ENCODE peak calls at places on chromosomes 4 and X, in ten cellular contexts. J is uterus, I is astrocyte of the spinal cord, G is HFF-Myc, M is esophagus squamous epithelium, O is suprapubic skin, B is IMR-90, D is lower lobe of right lung, F is omental fat pad, E is chondrocyte. Q is an unnamed sample.

GRCh38 chr4:80268936-80269335 is 2.5 kb downstream of the FGF5 start:
- DNase-seq in J (no peak), I (peak), G (no peak), M (no peak), O (no peak), B (no peak), D (no peak), F (no peak), E (peak), Q (no peak)

GRCh38 chr4:41418444-41418843 is 119.5 kb upstream of the LIMCH1 start:
- DNase-seq in J (no peak), I (peak), G (no peak), M (no peak), O (no peak), B (peak), D (no peak), F (no peak), E (no peak), Q (no peak)

GRCh38 chr4:19913670-19914069 is 338.0 kb upstream of the SLIT2 start:
- DNase-seq in J (no peak), I (no peak), G (no peak), M (no peak), O (no peak), B (peak), D (no peak), F (no peak), E (no peak), Q (no peak)

GRCh38 chr4:45284400-45285085 is 558.2 kb upstream of the GNPDA2 start:
- DNase-seq in J (no peak), I (no peak), G (no peak), M (no peak), O (no peak), B (no peak), D (peak), F (no peak), E (peak), Q (no peak)

GRCh38 chr4:148716361-148717063 is 274.3 kb upstream of the NR3C2 start:
- DNase-seq in J (no peak), I (no peak), G (no peak), M (no peak), O (no peak), B (no peak), D (no peak), F (no peak), E (no peak), Q (no peak)

GRCh38 chr4:21973850-21974249 is 25.3 kb upstream of the KCNIP4 start:
- DNase-seq in J (no peak), I (no peak), G (no peak), M (no peak), O (no peak), B (no peak), D (no peak), F (no peak), E (no peak), Q (no peak)

GRCh38 chr4:5409237-5409636 is 299.1 kb downstream of the EVC2 start:
- DNase-seq in J (no peak), I (no peak), G (no peak), M (no peak), O (no peak), B (peak), D (no peak), F (no peak), E (no peak), Q (no peak)

GRCh38 chr4:15805583-15806517 is 27.7 kb downstream of the CD38 start:
- DNase-seq in J (no peak), I (peak), G (peak), M (no peak), O (no peak), B (peak), D (no peak), F (no peak), E (no peak), Q (no peak)

GRCh38 chr4:144645621-144646522 is at the start of gene HHIP:
- DNase-seq in J (peak), I (peak), G (no peak), M (no peak), O (no peak), B (peak), D (peak), F (no peak), E (no peak), Q (peak)

GRCh38 chrX:116749943-116750342 is 287.2 kb upstream of the CT83 start:
- DNase-seq in J (no peak), I (no peak), G (no peak), M (no peak), O (no peak), B (no peak), D (no peak), F (no peak), E (no peak), Q (no peak)

GRCh38 chr4:153962311-153963039 is 173.6 kb upstream of the SFRP2 start:
- DNase-seq in J (no peak), I (no peak), G (no peak), M (no peak), O (no peak), B (no peak), D (no peak), F (no peak), E (no peak), Q (no peak)

GRCh38 chrX:131671714-131672113 is 127.8 kb downstream of the OR13H1 start:
- DNase-seq in J (no peak), I (no peak), G (no peak), M (no peak), O (no peak), B (no peak), D (no peak), F (no peak), E (no peak), Q (no peak)

GRCh38 chrX:131677655-131678628 is 134.1 kb downstream of the OR13H1 start:
- DNase-seq in J (peak), I (peak), G (no peak), M (no peak), O (no peak), B (peak), D (no peak), F (no peak), E (no peak), Q (no peak)

DNA sequence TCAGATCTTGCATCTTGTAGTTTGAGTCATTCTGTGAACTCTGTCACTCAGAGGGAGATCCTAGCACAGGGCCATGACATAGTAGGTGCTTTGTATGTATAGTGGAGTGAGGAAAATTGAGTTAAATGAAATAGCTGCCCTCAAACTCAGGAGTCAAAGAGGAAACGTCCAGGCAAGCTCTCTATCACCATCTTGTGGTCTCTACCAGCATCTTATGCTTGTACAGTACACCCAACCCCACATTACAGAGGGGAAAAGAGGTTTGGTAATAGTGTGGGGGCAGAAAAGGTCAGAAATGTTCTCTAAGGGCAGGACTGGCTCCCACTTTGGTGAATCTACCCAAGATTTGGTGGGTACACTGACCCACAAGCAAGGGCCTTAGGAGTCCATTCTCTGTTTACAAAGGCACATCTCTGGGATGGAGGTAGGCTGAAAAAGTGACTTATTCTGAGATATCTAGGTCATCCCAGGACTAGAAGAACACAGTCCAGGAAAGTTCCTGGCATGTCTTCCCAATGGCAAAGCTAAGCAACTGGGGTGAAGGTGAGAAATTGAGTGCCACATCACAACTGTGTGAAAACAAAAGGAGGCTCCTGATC is 131.8 kb downstream of the OR13H1 start:
- DNase-seq in J (no peak), I (peak), G (no peak), M (no peak), O (no peak), B (peak), D (no peak), F (no peak), E (no peak), Q (no peak)
- TF ChIP-seq CTCF in J (no peak), I (peak), G (no peak), M (no peak), O (no peak), B (peak), D (no peak), F (no peak), E (peak), Q (peak)

GRCh38 chr4:65865489-65865888 is 195.2 kb upstream of the EPHA5 start:
- DNase-seq in J (no peak), I (peak), G (no peak), M (no peak), O (no peak), B (no peak), D (no peak), F (no peak), E (no peak), Q (no peak)
- TF ChIP-seq CTCF in J (no peak), I (peak), G (no peak), M (no peak), O (no peak), B (peak), D (no peak), F (no peak), E (peak), Q (peak)

DNA sequence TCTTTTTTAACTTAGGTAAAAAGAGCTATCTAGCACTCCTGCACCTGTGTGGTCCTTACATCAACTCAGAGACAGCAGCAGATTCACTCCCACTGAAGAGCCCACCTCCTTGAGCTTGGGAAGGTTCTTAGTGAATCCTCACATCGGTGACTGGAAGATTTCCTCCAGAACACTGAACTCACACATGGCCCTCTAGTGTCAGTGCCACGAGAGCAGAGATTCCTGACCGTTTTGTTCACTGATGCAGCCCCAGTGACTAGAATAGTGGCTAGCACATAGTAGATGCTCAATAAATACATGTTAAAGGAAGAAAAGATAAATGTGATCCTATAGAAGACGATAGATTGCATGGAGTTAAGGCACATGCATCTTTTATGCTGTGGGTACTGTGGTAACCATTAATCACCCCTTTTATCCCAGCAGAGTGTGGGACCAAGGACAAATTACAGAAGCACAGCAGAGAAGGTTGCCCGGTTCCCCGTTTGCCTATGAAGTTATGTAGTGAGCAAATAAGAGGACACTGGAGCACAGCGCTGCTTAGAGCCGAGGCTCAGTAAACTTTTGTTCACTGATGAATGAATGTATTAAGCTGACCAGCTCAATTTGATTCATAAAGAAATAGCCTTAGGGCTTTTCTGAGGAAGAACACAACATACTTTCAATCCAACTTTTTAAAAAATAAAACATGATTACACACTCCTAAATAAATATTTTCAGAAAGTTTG is 8.7 kb downstream of the GASK1B start:
- DNase-seq in J (no peak), I (no peak), G (no peak), M (no peak), O (no peak), B (no peak), D (no peak), F (no peak), E (no peak), Q (no peak)
- TF ChIP-seq CTCF in J (no peak), I (peak), G (no peak), M (no peak), O (no peak), B (no peak), D (no peak), F (no peak), E (no peak), Q (no peak)

DNA sequence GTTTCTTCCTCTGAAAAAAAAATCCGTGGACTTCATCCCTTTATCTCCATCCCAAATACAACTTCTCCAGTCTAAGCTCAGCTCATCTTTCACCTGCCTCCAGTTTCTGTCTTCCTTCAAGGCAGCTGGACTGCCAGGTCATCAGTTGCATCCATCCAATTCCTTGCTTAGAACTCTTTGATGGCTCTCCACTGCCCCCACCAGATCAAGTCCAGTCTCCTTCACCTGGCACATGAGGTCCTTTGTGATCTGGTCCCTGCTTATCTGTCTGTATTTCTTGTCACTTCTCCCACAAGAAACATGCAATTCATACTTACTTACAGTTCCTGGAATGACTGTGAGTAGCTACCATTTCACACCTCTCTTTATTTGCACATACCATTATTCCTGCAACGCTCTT is 33.8 kb downstream of the OTUD6A start:
- DNase-seq in J (no peak), I (no peak), G (no peak), M (no peak), O (no peak), B (peak), D (no peak), F (no peak), E (no peak), Q (no peak)
- TF ChIP-seq CTCF in J (no peak), I (peak), G (no peak), M (no peak), O (no peak), B (peak), D (no peak), F (no peak), E (peak), Q (no peak)

Q was measured in type B pancreatic cell.